ENCODE peak calls at places on chromosomes 6 and 20, in five cellular contexts. One of them, this sample, is unnamed.

GRCh38 chr20:17202668-17203067 is 24.2 kb upstream of the PCSK2 start:
- DNase-seq in naive B cell: no peak
- DNase-seq in HT1080: no peak
- DNase-seq in Ammon's horn: no peak
- DNase-seq in activated T-helper 1 cell treated with anti-CD3 and anti-CD28 coated beads, Interleukin-12 subunit alpha, Interleukin-12 subunit beta, Interleukin-2, Interleukin-4 antibody, amounts not matched to agents 30 ng/mL and 10 ng/mL and 1 ng/mL, durations not matched to agents 14 hours and 24 hours and 36 hours: no peak
- DNase-seq in this sample: peak; percentile 14

GRCh38 chr20:63252157-63252780 is 2.0 kb downstream of the NKAIN4 start:
- DNase-seq in naive B cell: no peak
- DNase-seq in HT1080: no peak
- DNase-seq in Ammon's horn: peak; percentile 70
- DNase-seq in activated T-helper 1 cell treated with anti-CD3 and anti-CD28 coated beads, Interleukin-12 subunit alpha, Interleukin-12 subunit beta, Interleukin-2, Interleukin-4 antibody, amounts not matched to agents 30 ng/mL and 10 ng/mL and 1 ng/mL, durations not matched to agents 14 hours and 24 hours and 36 hours: no peak
- DNase-seq in this sample: peak; percentile 32

GRCh38 chr6:25564953-25565352 is 87.1 kb upstream of the SCGN start:
- DNase-seq in naive B cell: no peak
- DNase-seq in HT1080: no peak
- DNase-seq in Ammon's horn: no peak
- DNase-seq in activated T-helper 1 cell treated with anti-CD3 and anti-CD28 coated beads, Interleukin-12 subunit alpha, Interleukin-12 subunit beta, Interleukin-2, Interleukin-4 antibody, amounts not matched to agents 30 ng/mL and 10 ng/mL and 1 ng/mL, durations not matched to agents 14 hours and 24 hours and 36 hours: no peak
- DNase-seq in this sample: no peak

GRCh38 chr6:101666256-101666655 is 272.7 kb downstream of the GRIK2 start:
- DNase-seq in naive B cell: no peak
- DNase-seq in HT1080: peak; percentile 93
- DNase-seq in Ammon's horn: no peak
- DNase-seq in activated T-helper 1 cell treated with anti-CD3 and anti-CD28 coated beads, Interleukin-12 subunit alpha, Interleukin-12 subunit beta, Interleukin-2, Interleukin-4 antibody, amounts not matched to agents 30 ng/mL and 10 ng/mL and 1 ng/mL, durations not matched to agents 14 hours and 24 hours and 36 hours: no peak
- DNase-seq in this sample: no peak

GRCh38 chr6:31556312-31556711 is 8.9 kb downstream of the NFKBIL1 start:
- DNase-seq in naive B cell: no peak
- DNase-seq in HT1080: no peak
- DNase-seq in Ammon's horn: no peak
- DNase-seq in activated T-helper 1 cell treated with anti-CD3 and anti-CD28 coated beads, Interleukin-12 subunit alpha, Interleukin-12 subunit beta, Interleukin-2, Interleukin-4 antibody, amounts not matched to agents 30 ng/mL and 10 ng/mL and 1 ng/mL, durations not matched to agents 14 hours and 24 hours and 36 hours: no peak
- DNase-seq in this sample: no peak

GRCh38 chr6:132147530-132148011 is 196.4 kb upstream of the CCN2 start:
- DNase-seq in naive B cell: no peak
- DNase-seq in HT1080: peak; percentile 66
- DNase-seq in Ammon's horn: no peak
- DNase-seq in activated T-helper 1 cell treated with anti-CD3 and anti-CD28 coated beads, Interleukin-12 subunit alpha, Interleukin-12 subunit beta, Interleukin-2, Interleukin-4 antibody, amounts not matched to agents 30 ng/mL and 10 ng/mL and 1 ng/mL, durations not matched to agents 14 hours and 24 hours and 36 hours: no peak
- DNase-seq in this sample: no peak

GRCh38 chr20:2693996-2694471 is 1.5 kb downstream of the EBF4 start:
- DNase-seq in naive B cell: no peak
- DNase-seq in HT1080: no peak
- DNase-seq in Ammon's horn: no peak
- DNase-seq in activated T-helper 1 cell treated with anti-CD3 and anti-CD28 coated beads, Interleukin-12 subunit alpha, Interleukin-12 subunit beta, Interleukin-2, Interleukin-4 antibody, amounts not matched to agents 30 ng/mL and 10 ng/mL and 1 ng/mL, durations not matched to agents 14 hours and 24 hours and 36 hours: no peak
- DNase-seq in this sample: no peak

GRCh38 chr6:33417127-33417902 is 592 bp downstream of the CUTA start:
- DNase-seq in naive B cell: no peak
- DNase-seq in HT1080: peak; percentile 80
- DNase-seq in Ammon's horn: no peak
- DNase-seq in activated T-helper 1 cell treated with anti-CD3 and anti-CD28 coated beads, Interleukin-12 subunit alpha, Interleukin-12 subunit beta, Interleukin-2, Interleukin-4 antibody, amounts not matched to agents 30 ng/mL and 10 ng/mL and 1 ng/mL, durations not matched to agents 14 hours and 24 hours and 36 hours: no peak
- DNase-seq in this sample: no peak

This sample was measured in G401.